ENCODE peak calls at places on chromosomes 5 and 9, in four cellular contexts. U, S, Q and H are unnamed samples.

GRCh38 chr9:93473411-93473810 is 20.0 kb upstream of the FAM120AOS start:
- DNase-seq in Q (no peak), U (no peak), S (no peak), H (no peak)

GRCh38 chr9:129889461-129889935 is 54.2 kb downstream of the USP20 start:
- DNase-seq in U (no peak), Q (no peak), S (no peak), H (no peak)

GRCh38 chr9:123377211-123377971 is 21.4 kb downstream of the CRB2 start:
- DNase-seq in Q (no peak), S (no peak), U (no peak), H (no peak)

GRCh38 chr5:141878186-141878770 is at the start of gene PCDH1:
- DNase-seq in U (no peak), Q (peak), S (no peak), H (peak)

GRCh38 chr9:35669331-35670145 is 4.2 kb upstream of the CA9 start:
- DNase-seq in U (peak), S (no peak), Q (no peak), H (peak)

GRCh38 chr9:135479469-135480052 is at the start of gene PPP1R26:
- DNase-seq in U (no peak), Q (peak), S (no peak), H (peak)

GRCh38 chr9:75359638-75360037 is 271.3 kb downstream of the OSTF1 start:
- DNase-seq in U (no peak), Q (no peak), S (no peak), H (no peak)

GRCh38 chr9:76425677-76426453 is 31.6 kb upstream of the RFK start:
- DNase-seq in S (no peak), U (no peak), Q (no peak), H (no peak)

GRCh38 chr5:159850192-159850573 is 66.1 kb upstream of the ADRA1B start:
- DNase-seq in S (no peak), U (no peak), Q (no peak), H (no peak)

GRCh38 chr9:95107001-95107749 is 210.3 kb downstream of the FANCC start:
- DNase-seq in U (no peak), S (no peak), Q (no peak), H (no peak)

GRCh38 chr5:132420706-132421272 is 51.3 kb downstream of the SLC22A5 start:
- DNase-seq in Q (no peak), S (peak), U (no peak), H (no peak)

GRCh38 chr9:136244116-136244775 is 1.4 kb downstream of the QSOX2 start:
- DNase-seq in S (peak), U (peak), Q (no peak), H (no peak)

GRCh38 chr5:134540747-134541733 is 15.6 kb downstream of the JADE2 start:
- DNase-seq in S (no peak), Q (no peak), U (no peak), H (no peak)

GRCh38 chr9:34995288-34996060 is 5.9 kb downstream of the DNAJB5 start:
- DNase-seq in S (no peak), Q (peak), U (peak), H (no peak)

GRCh38 chr5:153809181-153809580 is 229.5 kb downstream of the FAM114A2 start:
- DNase-seq in S (no peak), Q (no peak), U (no peak), H (no peak)

GRCh38 chr9:2489838-2490314 is 131.7 kb upstream of the VLDLR start:
- DNase-seq in S (no peak), U (no peak), Q (no peak), H (no peak)

DNA sequence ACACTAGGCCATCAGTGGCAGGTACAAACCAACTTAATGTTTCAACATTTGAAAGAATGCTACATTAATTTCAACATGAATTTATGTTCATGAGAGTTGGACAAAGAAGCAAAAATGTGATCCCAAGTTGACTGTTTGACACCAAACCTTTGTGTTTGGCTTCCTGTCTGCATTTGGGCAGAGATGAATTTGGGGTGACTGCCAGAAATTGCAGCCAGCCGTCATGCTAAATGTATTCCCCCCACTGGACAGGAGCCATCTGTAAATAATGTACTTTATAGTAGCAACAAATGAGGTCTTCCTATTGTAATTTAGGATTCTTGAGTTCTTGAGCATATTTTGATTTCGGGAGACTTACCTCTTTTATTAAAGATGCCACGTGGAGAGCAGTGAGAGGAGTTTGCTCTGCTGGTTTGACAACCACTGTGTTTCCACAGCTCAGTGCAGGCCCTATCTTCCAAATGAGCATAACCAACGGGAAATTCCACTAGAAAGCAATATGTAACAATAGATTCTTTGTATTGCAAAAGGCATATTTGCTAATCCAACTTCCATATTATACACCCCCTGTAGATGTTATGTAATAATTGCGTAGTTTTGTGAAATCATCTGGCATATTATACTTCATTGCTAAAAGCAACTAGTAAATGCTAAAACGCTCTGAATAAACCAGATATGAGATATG is 27.6 kb downstream of the ALDH1A1 start:
- DNase-seq in U (peak), S (no peak), Q (no peak), H (no peak)
- TF ChIP-seq EP300 in U (no peak), S (no peak), Q (no peak), H (peak)

GRCh38 chr9:132532171-132532570 is 50.2 kb upstream of the BARHL1 start:
- DNase-seq in S (no peak), Q (no peak), U (no peak), H (no peak)

GRCh38 chr9:132534832-132535231 is 47.6 kb upstream of the BARHL1 start:
- DNase-seq in S (no peak), U (no peak), Q (no peak), H (no peak)

GRCh38 chr9:132536124-132536523 is 46.3 kb upstream of the BARHL1 start:
- DNase-seq in U (no peak), Q (no peak), S (no peak), H (no peak)

GRCh38 chr9:132525308-132525707 is 57.1 kb upstream of the BARHL1 start:
- DNase-seq in U (no peak), Q (no peak), S (no peak), H (no peak)

DNA sequence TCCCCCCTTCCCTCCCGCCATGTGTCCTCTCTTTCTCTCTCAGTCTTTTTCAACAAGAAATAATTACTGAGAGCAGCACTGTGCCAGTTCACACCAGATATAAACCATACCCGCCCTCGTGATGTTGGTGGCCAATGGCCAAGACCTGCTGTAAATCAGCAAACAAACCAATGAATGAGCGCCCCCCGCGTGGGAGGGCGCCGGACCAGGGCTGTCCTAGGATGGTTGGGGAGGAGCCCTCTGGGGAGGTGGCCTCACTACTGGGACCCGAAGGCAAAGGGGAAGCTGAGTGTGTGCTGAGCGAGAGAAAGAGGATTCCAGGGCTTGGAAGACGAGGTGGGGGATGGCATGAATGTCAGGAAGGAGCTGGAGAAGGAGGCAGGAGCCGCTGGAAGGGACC is 51.2 kb upstream of the BARHL1 start:
- DNase-seq in S (no peak), Q (no peak), U (no peak), H (no peak)
- TF ChIP-seq BHLHE40 in S (no peak), Q (no peak), U (no peak), H (no peak)

GRCh38 chr5:2094616-2094995 is 211.9 kb upstream of the IRX4 start:
- DNase-seq in S (no peak), U (no peak), Q (no peak), H (no peak)
- TF ChIP-seq EP300 in S (no peak), U (no peak), Q (no peak), H (no peak)

GRCh38 chr9:83130541-83130940 is 67.6 kb upstream of the RASEF start:
- DNase-seq in S (no peak), Q (no peak), U (no peak), H (peak)
- TF ChIP-seq BHLHE40 in S (no peak), Q (no peak), U (no peak), H (no peak)